ENCODE peak calls at places on chromosomes 12 and 14, in five cellular contexts. One of them, this sample, is unnamed.

GRCh38 chr14:55586411-55586810 is 6.4 kb downstream of the KTN1 start:
- DNase-seq in tibial nerve: no peak
- DNase-seq in mesenchymal stem cell: no peak
- DNase-seq in HCT116: no peak
- DNase-seq in Peyer's patch: no peak
- DNase-seq in this sample: no peak

GRCh38 chr14:60553855-60554254 is 44.9 kb downstream of the SIX6 start:
- DNase-seq in Peyer's patch: no peak
- DNase-seq in HCT116: no peak
- DNase-seq in mesenchymal stem cell: no peak
- DNase-seq in tibial nerve: no peak
- DNase-seq in this sample: no peak

GRCh38 chr14:60753264-60754126 is 18.9 kb downstream of the MNAT1 start:
- DNase-seq in HCT116: no peak
- DNase-seq in tibial nerve: no peak
- DNase-seq in Peyer's patch: peak; percentile 55
- DNase-seq in mesenchymal stem cell: no peak
- DNase-seq in this sample: no peak

GRCh38 chr14:56964885-56965284 is 154.6 kb upstream of the OTX2 start:
- DNase-seq in tibial nerve: no peak
- DNase-seq in Peyer's patch: no peak
- DNase-seq in HCT116: no peak
- DNase-seq in mesenchymal stem cell: no peak
- DNase-seq in this sample: no peak

GRCh38 chr14:69999246-69999645 is 120.0 kb downstream of the SMOC1 start:
- DNase-seq in mesenchymal stem cell: peak; percentile 91
- DNase-seq in tibial nerve: no peak
- DNase-seq in Peyer's patch: no peak
- DNase-seq in HCT116: no peak
- DNase-seq in this sample: no peak

GRCh38 chr12:108312885-108313203 is 26.3 kb downstream of the CMKLR1 start:
- DNase-seq in mesenchymal stem cell: no peak
- DNase-seq in tibial nerve: no peak
- DNase-seq in Peyer's patch: no peak
- DNase-seq in HCT116: no peak
- DNase-seq in this sample: no peak

GRCh38 chr12:72295744-72296143 is 23.6 kb downstream of the TRHDE start:
- DNase-seq in mesenchymal stem cell: peak; percentile 32
- DNase-seq in tibial nerve: no peak
- DNase-seq in HCT116: no peak
- DNase-seq in Peyer's patch: no peak
- DNase-seq in this sample: no peak

GRCh38 chr14:71742491-71742890 is 189.7 kb upstream of the RGS6 start:
- DNase-seq in HCT116: no peak
- DNase-seq in mesenchymal stem cell: no peak
- DNase-seq in Peyer's patch: no peak
- DNase-seq in tibial nerve: no peak
- DNase-seq in this sample: no peak

DNA sequence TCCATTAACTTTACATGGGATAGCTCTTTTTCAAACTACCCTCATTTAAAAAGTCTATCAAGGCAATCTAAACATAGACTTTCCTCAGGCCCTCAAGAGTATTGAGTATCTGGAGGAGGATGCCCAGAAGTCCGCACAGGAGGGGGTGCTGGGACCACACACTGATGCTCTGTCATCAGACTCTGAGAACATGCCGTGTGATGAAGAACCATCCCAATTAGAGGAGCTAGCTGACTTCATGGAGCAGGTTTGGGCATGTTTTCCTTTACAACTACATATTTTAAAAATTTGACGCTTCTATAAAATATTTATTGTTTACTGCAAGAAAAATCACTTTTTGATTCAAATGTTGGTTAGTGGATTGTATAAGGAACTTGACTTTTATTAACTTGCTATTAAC is 93.5 kb downstream of the EP400 start:
- DNase-seq in mesenchymal stem cell: no peak
- DNase-seq in HCT116: no peak
- DNase-seq in Peyer's patch: no peak
- DNase-seq in tibial nerve: no peak
- DNase-seq in this sample: no peak
- H3K36me3 ChIP-seq in mesenchymal stem cell: peaks cover 52% of the 10 kb centered on the region
- H3K36me3 ChIP-seq in HCT116: peaks cover 18% of the 10 kb centered on the region
- H3K36me3 ChIP-seq in Peyer's patch: no peaks in the 10 kb centered on the region
- H3K36me3 ChIP-seq in tibial nerve: peaks cover 22% of the 10 kb centered on the region
- H3K36me3 ChIP-seq in this sample: peaks cover 76% of the 10 kb centered on the region

GRCh38 chr12:49673446-49674317 is 33.5 kb downstream of the FMNL3 start:
- DNase-seq in HCT116: no peak
- DNase-seq in tibial nerve: peak; percentile 85
- DNase-seq in mesenchymal stem cell: peak; percentile 98
- DNase-seq in Peyer's patch: peak; percentile 86
- DNase-seq in this sample: peak; percentile 92
- H3K27ac ChIP-seq in HCT116: no peak overlapping the region
- H3K27ac ChIP-seq in tibial nerve: peak overlapping the region; percentile 98
- H3K27ac ChIP-seq in mesenchymal stem cell: peak overlapping the region; percentile 43
- H3K27ac ChIP-seq in Peyer's patch: peak overlapping the region; percentile 69
- H3K27ac ChIP-seq in this sample: peak overlapping the region; percentile 88

GRCh38 chr12:112180422-112180821 is 55.1 kb downstream of the TRAFD1 start:
- DNase-seq in tibial nerve: no peak
- DNase-seq in mesenchymal stem cell: no peak
- DNase-seq in HCT116: no peak
- DNase-seq in Peyer's patch: no peak
- DNase-seq in this sample: peak; percentile 9

GRCh38 chr12:112178796-112179195 is 53.4 kb downstream of the TRAFD1 start:
- DNase-seq in tibial nerve: no peak
- DNase-seq in HCT116: no peak
- DNase-seq in Peyer's patch: peak; percentile 37
- DNase-seq in mesenchymal stem cell: no peak
- DNase-seq in this sample: no peak

GRCh38 chr12:112179341-112179740 is 54.0 kb downstream of the TRAFD1 start:
- DNase-seq in HCT116: no peak
- DNase-seq in mesenchymal stem cell: no peak
- DNase-seq in Peyer's patch: peak; percentile 25
- DNase-seq in tibial nerve: no peak
- DNase-seq in this sample: no peak

GRCh38 chr12:112182499-112182898 is 57.1 kb downstream of the TRAFD1 start:
- DNase-seq in HCT116: no peak
- DNase-seq in Peyer's patch: no peak
- DNase-seq in tibial nerve: no peak
- DNase-seq in mesenchymal stem cell: peak; percentile 25
- DNase-seq in this sample: no peak

GRCh38 chr12:112179936-112180335 is 54.6 kb downstream of the TRAFD1 start:
- DNase-seq in Peyer's patch: peak; percentile 31
- DNase-seq in mesenchymal stem cell: no peak
- DNase-seq in tibial nerve: no peak
- DNase-seq in HCT116: no peak
- DNase-seq in this sample: no peak
- H3K36me3 ChIP-seq in Peyer's patch: no peaks in the 10 kb centered on the region
- H3K36me3 ChIP-seq in mesenchymal stem cell: peaks cover 57% of the 10 kb centered on the region
- H3K36me3 ChIP-seq in tibial nerve: peaks cover 10% of the 10 kb centered on the region
- H3K36me3 ChIP-seq in HCT116: peaks cover 4% of the 10 kb centered on the region
- H3K36me3 ChIP-seq in this sample: peaks cover 88% of the 10 kb centered on the region

GRCh38 chr14:104696671-104697316 is 7.4 kb downstream of the INF2 start:
- DNase-seq in HCT116: no peak
- DNase-seq in mesenchymal stem cell: no peak
- DNase-seq in Peyer's patch: no peak
- DNase-seq in tibial nerve: no peak
- DNase-seq in this sample: no peak

GRCh38 chr14:104695660-104696000 is 6.2 kb downstream of the INF2 start:
- DNase-seq in tibial nerve: no peak
- DNase-seq in mesenchymal stem cell: no peak
- DNase-seq in HCT116: no peak
- DNase-seq in Peyer's patch: no peak
- DNase-seq in this sample: no peak

GRCh38 chr14:104698688-104699425 is 9.4 kb downstream of the INF2 start:
- DNase-seq in Peyer's patch: no peak
- DNase-seq in HCT116: no peak
- DNase-seq in mesenchymal stem cell: no peak
- DNase-seq in tibial nerve: no peak
- DNase-seq in this sample: no peak

GRCh38 chr14:104697892-104698583 is 8.6 kb downstream of the INF2 start:
- DNase-seq in mesenchymal stem cell: no peak
- DNase-seq in tibial nerve: no peak
- DNase-seq in HCT116: no peak
- DNase-seq in Peyer's patch: no peak
- DNase-seq in this sample: no peak

GRCh38 chr14:104697317-104697703 is 7.9 kb downstream of the INF2 start:
- DNase-seq in mesenchymal stem cell: no peak
- DNase-seq in HCT116: no peak
- DNase-seq in Peyer's patch: no peak
- DNase-seq in tibial nerve: no peak
- DNase-seq in this sample: no peak
- H3K27ac ChIP-seq in mesenchymal stem cell: peak overlapping the region; percentile 57
- H3K27ac ChIP-seq in HCT116: peak overlapping the region; percentile 50
- H3K27ac ChIP-seq in Peyer's patch: no peak overlapping the region
- H3K27ac ChIP-seq in tibial nerve: peak overlapping the region; percentile 55
- H3K27ac ChIP-seq in this sample: no peak overlapping the region

GRCh38 chr14:96852823-96853422 is 55.7 kb downstream of the VRK1 start:
- DNase-seq in Peyer's patch: peak; percentile 48
- DNase-seq in tibial nerve: peak; percentile 5
- DNase-seq in HCT116: peak; percentile 26
- DNase-seq in mesenchymal stem cell: peak; percentile 62
- DNase-seq in this sample: no peak
- H3K36me3 ChIP-seq in Peyer's patch: no peaks in the 10 kb centered on the region
- H3K36me3 ChIP-seq in tibial nerve: no peaks in the 10 kb centered on the region
- H3K36me3 ChIP-seq in HCT116: peaks cover 4% of the 10 kb centered on the region
- H3K36me3 ChIP-seq in mesenchymal stem cell: peaks cover 2% of the 10 kb centered on the region
- H3K36me3 ChIP-seq in this sample: peaks cover 10% of the 10 kb centered on the region

GRCh38 chr12:19030603-19031002 is 98.9 kb upstream of the PLEKHA5 start:
- DNase-seq in mesenchymal stem cell: no peak
- DNase-seq in Peyer's patch: no peak
- DNase-seq in tibial nerve: no peak
- DNase-seq in HCT116: no peak
- DNase-seq in this sample: no peak
- H3K27ac ChIP-seq in mesenchymal stem cell: no peak overlapping the region
- H3K27ac ChIP-seq in Peyer's patch: no peak overlapping the region
- H3K27ac ChIP-seq in tibial nerve: no peak overlapping the region
- H3K27ac ChIP-seq in HCT116: no peak overlapping the region
- H3K27ac ChIP-seq in this sample: no peak overlapping the region

GRCh38 chr14:99902925-99903324 is 109.7 kb downstream of the EML1 start:
- DNase-seq in HCT116: no peak
- DNase-seq in Peyer's patch: no peak
- DNase-seq in mesenchymal stem cell: no peak
- DNase-seq in tibial nerve: no peak
- DNase-seq in this sample: no peak
- H3K36me3 ChIP-seq in HCT116: no peaks in the 10 kb centered on the region
- H3K36me3 ChIP-seq in Peyer's patch: no peaks in the 10 kb centered on the region
- H3K36me3 ChIP-seq in mesenchymal stem cell: peaks cover 10% of the 10 kb centered on the region
- H3K36me3 ChIP-seq in tibial nerve: peaks cover 3% of the 10 kb centered on the region
- H3K36me3 ChIP-seq in this sample: peaks cover 15% of the 10 kb centered on the region

DNA sequence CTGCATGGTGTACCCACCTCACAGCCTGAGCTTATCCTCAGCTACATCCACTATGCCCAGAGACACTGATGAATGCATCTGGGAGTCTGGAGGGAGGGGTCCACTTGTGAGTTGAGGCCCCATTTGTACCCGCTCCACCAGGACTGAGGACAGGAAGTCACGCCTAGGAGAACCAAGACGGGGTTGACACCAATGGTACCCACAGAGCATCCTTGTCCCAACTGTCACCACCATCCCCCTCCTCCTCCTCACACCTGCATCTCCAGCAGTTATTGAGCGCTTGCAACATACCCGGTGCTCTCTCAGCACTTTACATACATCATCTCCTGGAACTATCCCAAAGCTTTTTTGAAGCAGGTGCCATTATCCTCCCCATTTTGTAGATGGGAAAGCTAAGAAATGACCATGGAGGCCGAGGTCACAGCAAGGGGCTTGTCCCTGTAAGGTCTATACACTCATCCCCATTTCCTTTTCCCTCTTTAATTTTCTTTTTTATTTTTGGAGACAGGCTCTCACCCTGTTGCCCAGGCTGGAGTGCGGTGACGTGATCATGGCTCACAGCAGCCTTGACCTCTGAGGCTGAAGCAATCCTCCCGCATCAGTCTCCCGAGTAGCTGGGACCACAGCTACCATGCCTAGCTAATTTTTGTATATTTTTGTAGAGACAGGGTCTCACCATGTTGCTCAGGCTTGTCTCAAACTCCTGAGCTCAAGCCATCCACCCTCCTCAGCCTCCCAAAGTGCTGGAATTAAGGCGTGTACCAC is 31.7 kb downstream of the DGLUCY start:
- DNase-seq in mesenchymal stem cell: no peak
- DNase-seq in HCT116: no peak
- DNase-seq in Peyer's patch: no peak
- DNase-seq in tibial nerve: no peak
- DNase-seq in this sample: no peak
- H3K27ac ChIP-seq in mesenchymal stem cell: no peak overlapping the region
- H3K27ac ChIP-seq in HCT116: no peak overlapping the region
- H3K27ac ChIP-seq in Peyer's patch: no peak overlapping the region
- H3K27ac ChIP-seq in tibial nerve: no peak overlapping the region
- H3K27ac ChIP-seq in this sample: no peak overlapping the region

DNA sequence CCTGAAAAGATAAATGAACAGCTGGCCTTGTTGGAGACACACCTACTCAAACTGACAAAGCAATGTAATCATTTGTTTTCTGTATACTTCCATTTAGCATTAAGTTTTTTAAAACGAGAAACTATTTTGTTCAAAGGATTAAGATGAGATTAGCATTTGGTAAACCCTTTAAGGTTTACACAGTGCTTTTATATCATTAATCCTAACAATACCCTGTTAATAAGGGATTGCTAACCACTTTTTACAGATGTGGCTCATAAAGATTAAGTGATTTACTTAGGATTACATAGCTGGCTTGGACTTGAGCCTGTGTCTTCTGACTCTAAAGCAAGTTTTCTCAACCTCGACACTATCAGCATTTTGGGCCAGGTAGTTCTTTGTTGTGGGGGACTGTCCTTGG is 134.4 kb downstream of the CFAP54 start:
- DNase-seq in tibial nerve: no peak
- DNase-seq in Peyer's patch: no peak
- DNase-seq in HCT116: no peak
- DNase-seq in mesenchymal stem cell: no peak
- DNase-seq in this sample: no peak
- H3K36me3 ChIP-seq in tibial nerve: no peaks in the 10 kb centered on the region
- H3K36me3 ChIP-seq in Peyer's patch: no peaks in the 10 kb centered on the region
- H3K36me3 ChIP-seq in HCT116: no peaks in the 10 kb centered on the region
- H3K36me3 ChIP-seq in mesenchymal stem cell: no peaks in the 10 kb centered on the region
- H3K36me3 ChIP-seq in this sample: no peaks in the 10 kb centered on the region